ENCODE peak calls at places on chromosome 21, in seven cellular contexts. R is right atrium auricular region, M is OCI-LY7, E is T1000, X is M059J, C is nephron progenitor cell, K is NCI-H2029. Y is an unnamed sample.

GRCh38 chr21:27423906-27424595 is 457.2 kb upstream of the ADAMTS5 start:
- DNase-seq in R (no peak), M (no peak), E (no peak), X (peak; percentile 59), C (no peak), K (no peak), Y (peak; percentile 46)

GRCh38 chr21:42120904-42121535 is 49.9 kb downstream of the UMODL1 start:
- DNase-seq in R (no peak), M (peak; percentile 86), E (no peak), X (no peak), C (no peak), K (no peak), Y (no peak)

GRCh38 chr21:35051287-35051818 is 2.3 kb upstream of the RUNX1 start:
- DNase-seq in R (peak; percentile 93), M (peak; percentile 92), E (peak; percentile 86), X (peak; percentile 98), C (peak; percentile 62), K (no peak), Y (peak; percentile 76)

GRCh38 chr21:35048183-35048601 is 910 bp downstream of the RUNX1 start:
- DNase-seq in R (no peak), M (peak; percentile 58), E (no peak), X (peak; percentile 84), C (no peak), K (no peak), Y (no peak)

GRCh38 chr21:27219068-27219467 is 252.2 kb upstream of the ADAMTS5 start:
- DNase-seq in R (no peak), M (no peak), E (no peak), X (peak; percentile 47), C (no peak), K (no peak), Y (peak; percentile 83)

GRCh38 chr21:30577766-30578165 is 12.4 kb downstream of the KRTAP22-2 start:
- DNase-seq in R (no peak), M (no peak), E (no peak), X (no peak), C (no peak), K (no peak), Y (no peak)

GRCh38 chr21:41361786-41362604 is at the start of gene MX2:
- DNase-seq in R (peak; percentile 94), M (peak; percentile 35), E (no peak), X (peak; percentile 96), C (no peak), K (peak; percentile 55), Y (peak; percentile 55)

GRCh38 chr21:32256873-32257620 is 21.8 kb downstream of the MIS18A start:
- DNase-seq in R (peak; percentile 86), M (no peak), E (peak; percentile 81), X (peak; percentile 94), C (peak; percentile 14), K (peak; percentile 89), Y (peak; percentile 52)

GRCh38 chr21:43760391-43760958 is 15.6 kb downstream of the CSTB start:
- DNase-seq in R (no peak), M (no peak), E (no peak), X (no peak), C (no peak), K (no peak), Y (no peak)

GRCh38 chr21:36532769-36533467 is 53.0 kb upstream of the CLDN14 start:
- DNase-seq in R (no peak), M (no peak), E (no peak), X (no peak), C (no peak), K (no peak), Y (no peak)

GRCh38 chr21:34141373-34141772 is 68.0 kb downstream of the MRPS6 start:
- DNase-seq in R (no peak), M (no peak), E (no peak), X (no peak), C (no peak), K (no peak), Y (no peak)

GRCh38 chr21:46626536-46627302 is 8.8 kb upstream of the PRMT2 start:
- DNase-seq in R (no peak), M (no peak), E (no peak), X (no peak), C (no peak), K (no peak), Y (no peak)

GRCh38 chr21:15754640-15755039 is 24.9 kb downstream of the USP25 start:
- DNase-seq in R (no peak), M (no peak), E (no peak), X (peak; percentile 34), C (no peak), K (no peak), Y (peak; percentile 88)

GRCh38 chr21:43347864-43348766 is 78.8 kb downstream of the SIK1 start:
- DNase-seq in R (no peak), M (no peak), E (no peak), X (no peak), C (no peak), K (no peak), Y (no peak)

GRCh38 chr21:44381874-44382273 is 28.5 kb downstream of the TRPM2 start:
- DNase-seq in R (no peak), M (no peak), E (no peak), X (no peak), C (no peak), K (no peak), Y (no peak)

GRCh38 chr21:33189845-33190244 is 39.9 kb upstream of the IFNAR2 start:
- DNase-seq in R (no peak), M (no peak), E (no peak), X (no peak), C (no peak), K (no peak), Y (no peak)

GRCh38 chr21:43866233-43866632 is 1.2 kb downstream of the AGPAT3 start:
- DNase-seq in R (no peak), M (peak; percentile 47), E (no peak), X (peak; percentile 44), C (no peak), K (peak; percentile 44), Y (peak; percentile 16)

GRCh38 chr21:41010981-41011380 is 157.0 kb upstream of the BACE2 start:
- DNase-seq in R (no peak), M (no peak), E (no peak), X (no peak), C (no peak), K (no peak), Y (no peak)

GRCh38 chr21:42836767-42837301 is 42.5 kb downstream of the WDR4 start:
- DNase-seq in R (peak; percentile 43), M (peak; percentile 16), E (no peak), X (no peak), C (no peak), K (no peak), Y (no peak)

GRCh38 chr21:17709266-17709611 is 96.5 kb upstream of the BTG3 start:
- DNase-seq in R (no peak), M (no peak), E (no peak), X (no peak), C (no peak), K (no peak), Y (no peak)

GRCh38 chr21:17461014-17461413 is 51.8 kb upstream of the CXADR start:
- DNase-seq in R (no peak), M (no peak), E (no peak), X (peak; percentile 78), C (no peak), K (no peak), Y (peak; percentile 82)

GRCh38 chr21:36656138-36656537 is 42.8 kb upstream of the SIM2 start:
- DNase-seq in R (no peak), M (no peak), E (no peak), X (no peak), C (no peak), K (no peak), Y (peak; percentile 95)

GRCh38 chr21:45934570-45934969 is 47.0 kb upstream of the COL6A1 start:
- DNase-seq in R (no peak), M (no peak), E (no peak), X (no peak), C (no peak), K (no peak), Y (no peak)

GRCh38 chr21:31732538-31732864 is 583 bp upstream of the SCAF4 start:
- DNase-seq in R (no peak), M (no peak), E (no peak), X (no peak), C (no peak), K (no peak), Y (no peak)

GRCh38 chr21:41208946-41209345 is 41.0 kb downstream of the BACE2 start:
- DNase-seq in R (no peak), M (no peak), E (no peak), X (no peak), C (no peak), K (no peak), Y (no peak)

GRCh38 chr21:28215214-28215954 is 777.3 kb downstream of the LTN1 start:
- DNase-seq in R (no peak), M (no peak), E (peak; percentile 38), X (peak; percentile 86), C (no peak), K (no peak), Y (peak; percentile 95)

GRCh38 chr21:43726686-43727570 is 8.0 kb downstream of the PDXK start:
- DNase-seq in R (no peak), M (no peak), E (no peak), X (peak; percentile 58), C (no peak), K (no peak), Y (no peak)

GRCh38 chr21:17352937-17353655 is 159.7 kb upstream of the CXADR start:
- DNase-seq in R (no peak), M (peak; percentile 44), E (no peak), X (no peak), C (no peak), K (no peak), Y (peak; percentile 29)

GRCh38 chr21:44592446-44593365 is at the start of gene KRTAP10-6:
- DNase-seq in R (peak; percentile 50), M (no peak), E (no peak), X (no peak), C (no peak), K (no peak), Y (no peak)

GRCh38 chr21:33943293-33943692 is 27.7 kb upstream of the ATP5PO start:
- DNase-seq in R (no peak), M (no peak), E (no peak), X (no peak), C (no peak), K (no peak), Y (peak; percentile 49)

GRCh38 chr21:33022828-33023573 is 2.7 kb upstream of the OLIG2 start:
- DNase-seq in R (no peak), M (no peak), E (no peak), X (no peak), C (no peak), K (no peak), Y (no peak)

GRCh38 chr21:32908529-32908928 is 117.2 kb upstream of the OLIG2 start:
- DNase-seq in R (no peak), M (no peak), E (no peak), X (no peak), C (no peak), K (no peak), Y (no peak)

GRCh38 chr21:27422435-27422834 is 455.5 kb upstream of the ADAMTS5 start:
- DNase-seq in R (no peak), M (no peak), E (no peak), X (peak; percentile 60), C (no peak), K (no peak), Y (peak; percentile 5)

GRCh38 chr21:31888936-31889371 is 16.1 kb downstream of the HUNK start:
- DNase-seq in R (no peak), M (no peak), E (no peak), X (peak; percentile 50), C (no peak), K (peak; percentile 5), Y (peak; percentile 74)

GRCh38 chr21:42570362-42570761 is 56.7 kb downstream of the SLC37A1 start:
- DNase-seq in R (no peak), M (no peak), E (no peak), X (no peak), C (no peak), K (no peak), Y (no peak)

Y was measured in bronchial epithelial cell.